ENCODE peak calls at places on chromosome 21, in nine cellular contexts. One of them, this sample, is unnamed. For H3K9me3 and H3K4me1, the result is how much of the 10 kb centered on the place peaks cover.

GRCh38 chr21:40208960-40209359 is 341.7 kb downstream of the PCP4 start:
- DNase-seq in naive thymus-derived CD4-positive, alpha-beta T cell: no peak
- DNase-seq in keratinocyte: no peak
- DNase-seq in stomach: no peak
- DNase-seq in neural progenitor cell: no peak
- DNase-seq in esophagus muscularis mucosa: no peak
- DNase-seq in small intestine: no peak
- DNase-seq in prostate gland: no peak
- DNase-seq in cardiac muscle cell: no peak
- DNase-seq in this sample: no peak

GRCh38 chr21:10430007-10430406 is 91.4 kb upstream of the TPTE start:
- DNase-seq in naive thymus-derived CD4-positive, alpha-beta T cell: no peak
- DNase-seq in keratinocyte: no peak
- DNase-seq in stomach: no peak
- DNase-seq in neural progenitor cell: no peak
- DNase-seq in esophagus muscularis mucosa: peak
- DNase-seq in small intestine: no peak
- DNase-seq in prostate gland: no peak
- DNase-seq in cardiac muscle cell: no peak
- DNase-seq in this sample: no peak

GRCh38 chr21:39096754-39097153 is 86.5 kb downstream of the PSMG1 start:
- DNase-seq in naive thymus-derived CD4-positive, alpha-beta T cell: no peak
- DNase-seq in keratinocyte: no peak
- DNase-seq in stomach: no peak
- DNase-seq in neural progenitor cell: peak
- DNase-seq in esophagus muscularis mucosa: no peak
- DNase-seq in small intestine: no peak
- DNase-seq in prostate gland: no peak
- DNase-seq in cardiac muscle cell: no peak
- DNase-seq in this sample: no peak

GRCh38 chr21:41345934-41346685 is 15.7 kb upstream of the MX2 start:
- DNase-seq in naive thymus-derived CD4-positive, alpha-beta T cell: no peak
- DNase-seq in keratinocyte: no peak
- DNase-seq in stomach: peak
- DNase-seq in neural progenitor cell: no peak
- DNase-seq in esophagus muscularis mucosa: peak
- DNase-seq in small intestine: no peak
- DNase-seq in prostate gland: peak
- DNase-seq in cardiac muscle cell: no peak
- DNase-seq in this sample: no peak

GRCh38 chr21:14058566-14058965 is 152.2 kb downstream of the LIPI start:
- DNase-seq in naive thymus-derived CD4-positive, alpha-beta T cell: no peak
- DNase-seq in keratinocyte: no peak
- DNase-seq in stomach: no peak
- DNase-seq in neural progenitor cell: no peak
- DNase-seq in esophagus muscularis mucosa: no peak
- DNase-seq in small intestine: no peak
- DNase-seq in prostate gland: no peak
- DNase-seq in cardiac muscle cell: no peak
- DNase-seq in this sample: no peak

GRCh38 chr21:39340687-39341086 is 8.2 kb downstream of the HMGN1 start:
- DNase-seq in naive thymus-derived CD4-positive, alpha-beta T cell: no peak
- DNase-seq in keratinocyte: no peak
- DNase-seq in stomach: no peak
- DNase-seq in neural progenitor cell: no peak
- DNase-seq in esophagus muscularis mucosa: no peak
- DNase-seq in small intestine: no peak
- DNase-seq in prostate gland: no peak
- DNase-seq in cardiac muscle cell: no peak
- DNase-seq in this sample: no peak

GRCh38 chr21:28936036-28936435 is 56.6 kb downstream of the LTN1 start:
- DNase-seq in naive thymus-derived CD4-positive, alpha-beta T cell: no peak
- DNase-seq in keratinocyte: no peak
- DNase-seq in stomach: no peak
- DNase-seq in neural progenitor cell: no peak
- DNase-seq in esophagus muscularis mucosa: no peak
- DNase-seq in small intestine: no peak
- DNase-seq in prostate gland: no peak
- DNase-seq in cardiac muscle cell: no peak
- DNase-seq in this sample: no peak

GRCh38 chr21:17542371-17542992 is 29.6 kb downstream of the CXADR start:
- DNase-seq in naive thymus-derived CD4-positive, alpha-beta T cell: no peak
- DNase-seq in keratinocyte: no peak
- DNase-seq in stomach: no peak
- DNase-seq in neural progenitor cell: no peak
- DNase-seq in esophagus muscularis mucosa: no peak
- DNase-seq in small intestine: peak
- DNase-seq in prostate gland: no peak
- DNase-seq in cardiac muscle cell: no peak
- DNase-seq in this sample: no peak

GRCh38 chr21:8989261-8989882 is 1532.0 kb upstream of the TPTE start:
- DNase-seq in naive thymus-derived CD4-positive, alpha-beta T cell: no peak
- DNase-seq in keratinocyte: no peak
- DNase-seq in stomach: no peak
- DNase-seq in neural progenitor cell: no peak
- DNase-seq in esophagus muscularis mucosa: peak
- DNase-seq in small intestine: no peak
- DNase-seq in prostate gland: no peak
- DNase-seq in cardiac muscle cell: no peak
- DNase-seq in this sample: no peak

GRCh38 chr21:35410656-35411055 is 361.6 kb upstream of the RUNX1 start:
- DNase-seq in naive thymus-derived CD4-positive, alpha-beta T cell: no peak
- DNase-seq in keratinocyte: no peak
- DNase-seq in stomach: no peak
- DNase-seq in neural progenitor cell: no peak
- DNase-seq in esophagus muscularis mucosa: no peak
- DNase-seq in small intestine: peak
- DNase-seq in prostate gland: no peak
- DNase-seq in cardiac muscle cell: no peak
- DNase-seq in this sample: no peak

GRCh38 chr21:35410123-35410522 is 361.0 kb upstream of the RUNX1 start:
- DNase-seq in naive thymus-derived CD4-positive, alpha-beta T cell: no peak
- DNase-seq in keratinocyte: no peak
- DNase-seq in stomach: no peak
- DNase-seq in neural progenitor cell: no peak
- DNase-seq in esophagus muscularis mucosa: no peak
- DNase-seq in small intestine: no peak
- DNase-seq in prostate gland: no peak
- DNase-seq in cardiac muscle cell: no peak
- DNase-seq in this sample: no peak

GRCh38 chr21:35406600-35406999 is 357.5 kb upstream of the RUNX1 start:
- DNase-seq in naive thymus-derived CD4-positive, alpha-beta T cell: no peak
- DNase-seq in keratinocyte: no peak
- DNase-seq in stomach: no peak
- DNase-seq in neural progenitor cell: no peak
- DNase-seq in esophagus muscularis mucosa: no peak
- DNase-seq in small intestine: no peak
- DNase-seq in prostate gland: no peak
- DNase-seq in cardiac muscle cell: peak
- DNase-seq in this sample: no peak

GRCh38 chr21:35411434-35411833 is 362.3 kb upstream of the RUNX1 start:
- DNase-seq in naive thymus-derived CD4-positive, alpha-beta T cell: no peak
- DNase-seq in keratinocyte: no peak
- DNase-seq in stomach: no peak
- DNase-seq in neural progenitor cell: no peak
- DNase-seq in esophagus muscularis mucosa: no peak
- DNase-seq in small intestine: no peak
- DNase-seq in prostate gland: no peak
- DNase-seq in cardiac muscle cell: no peak
- DNase-seq in this sample: no peak

DNA sequence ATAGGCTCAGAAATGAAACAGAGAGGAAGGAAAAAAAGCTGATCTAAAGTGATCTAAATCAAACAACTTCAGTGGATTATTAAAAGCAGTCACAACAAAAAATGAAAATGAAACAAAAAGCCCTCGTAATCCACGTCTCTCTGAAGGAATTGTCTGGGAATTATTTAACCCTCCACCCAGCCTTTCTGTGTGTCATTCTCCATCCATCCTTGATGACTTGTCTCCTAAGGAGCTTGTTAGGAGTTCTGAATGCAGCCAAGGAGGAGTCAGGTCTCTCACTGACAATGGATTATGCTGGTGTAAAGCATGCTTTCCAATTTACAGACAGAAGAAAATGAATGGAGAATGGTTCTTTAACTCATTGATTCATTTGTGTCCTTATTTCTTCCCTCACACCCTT is 359.3 kb upstream of the RUNX1 start:
- DNase-seq in naive thymus-derived CD4-positive, alpha-beta T cell: no peak
- DNase-seq in keratinocyte: no peak
- DNase-seq in stomach: no peak
- DNase-seq in neural progenitor cell: peak
- DNase-seq in esophagus muscularis mucosa: no peak
- DNase-seq in small intestine: peak
- DNase-seq in prostate gland: no peak
- DNase-seq in cardiac muscle cell: no peak
- DNase-seq in this sample: no peak
- H3K9me3 ChIP-seq in naive thymus-derived CD4-positive, alpha-beta T cell: under half
- H3K9me3 ChIP-seq in keratinocyte: under half
- H3K9me3 ChIP-seq in stomach: under half
- H3K9me3 ChIP-seq in neural progenitor cell: under half
- H3K9me3 ChIP-seq in esophagus muscularis mucosa: under half
- H3K9me3 ChIP-seq in small intestine: under half
- H3K9me3 ChIP-seq in prostate gland: under half
- H3K9me3 ChIP-seq in cardiac muscle cell: under half
- H3K9me3 ChIP-seq in this sample: under half

GRCh38 chr21:34213959-34214358 is 140.6 kb downstream of the MRPS6 start:
- DNase-seq in naive thymus-derived CD4-positive, alpha-beta T cell: no peak
- DNase-seq in keratinocyte: no peak
- DNase-seq in stomach: no peak
- DNase-seq in neural progenitor cell: no peak
- DNase-seq in esophagus muscularis mucosa: no peak
- DNase-seq in small intestine: no peak
- DNase-seq in prostate gland: no peak
- DNase-seq in cardiac muscle cell: no peak
- DNase-seq in this sample: no peak

GRCh38 chr21:34220556-34221195 is 143.1 kb upstream of the KCNE2 start:
- DNase-seq in naive thymus-derived CD4-positive, alpha-beta T cell: no peak
- DNase-seq in keratinocyte: no peak
- DNase-seq in stomach: no peak
- DNase-seq in neural progenitor cell: no peak
- DNase-seq in esophagus muscularis mucosa: peak
- DNase-seq in small intestine: no peak
- DNase-seq in prostate gland: no peak
- DNase-seq in cardiac muscle cell: no peak
- DNase-seq in this sample: no peak

GRCh38 chr21:34221331-34222030 is 142.3 kb upstream of the KCNE2 start:
- DNase-seq in naive thymus-derived CD4-positive, alpha-beta T cell: no peak
- DNase-seq in keratinocyte: no peak
- DNase-seq in stomach: no peak
- DNase-seq in neural progenitor cell: no peak
- DNase-seq in esophagus muscularis mucosa: no peak
- DNase-seq in small intestine: no peak
- DNase-seq in prostate gland: no peak
- DNase-seq in cardiac muscle cell: no peak
- DNase-seq in this sample: no peak

GRCh38 chr21:34219334-34220020 is 144.3 kb upstream of the KCNE2 start:
- DNase-seq in naive thymus-derived CD4-positive, alpha-beta T cell: no peak
- DNase-seq in keratinocyte: no peak
- DNase-seq in stomach: no peak
- DNase-seq in neural progenitor cell: no peak
- DNase-seq in esophagus muscularis mucosa: peak
- DNase-seq in small intestine: no peak
- DNase-seq in prostate gland: no peak
- DNase-seq in cardiac muscle cell: no peak
- DNase-seq in this sample: no peak

DNA sequence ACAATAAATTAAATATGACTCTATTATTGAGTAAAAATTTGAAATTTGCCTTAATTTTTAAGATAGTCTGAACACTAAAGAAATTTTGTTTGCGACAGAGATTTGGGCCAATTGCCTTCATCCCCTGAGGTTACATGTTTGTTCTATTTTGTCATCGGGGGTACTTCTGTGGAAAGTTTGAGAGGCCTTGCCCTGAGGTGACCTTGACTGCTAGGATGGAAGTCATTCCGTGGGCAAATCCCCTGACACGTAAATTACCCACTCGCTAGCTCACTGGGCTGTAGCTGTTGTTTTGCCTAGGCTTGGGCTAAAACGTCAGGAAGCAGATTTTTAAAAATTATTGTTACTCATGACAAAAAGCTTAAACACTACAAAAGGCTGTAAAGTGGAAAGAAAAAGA is 142.5 kb downstream of the MRPS6 start:
- DNase-seq in naive thymus-derived CD4-positive, alpha-beta T cell: no peak
- DNase-seq in keratinocyte: no peak
- DNase-seq in stomach: no peak
- DNase-seq in neural progenitor cell: no peak
- DNase-seq in esophagus muscularis mucosa: no peak
- DNase-seq in small intestine: no peak
- DNase-seq in prostate gland: no peak
- DNase-seq in cardiac muscle cell: no peak
- DNase-seq in this sample: no peak
- H3K4me1 ChIP-seq in naive thymus-derived CD4-positive, alpha-beta T cell: under half
- H3K4me1 ChIP-seq in keratinocyte: under half
- H3K4me1 ChIP-seq in stomach: under half
- H3K4me1 ChIP-seq in neural progenitor cell: under half
- H3K4me1 ChIP-seq in esophagus muscularis mucosa: under half
- H3K4me1 ChIP-seq in small intestine: under half
- H3K4me1 ChIP-seq in prostate gland: under half
- H3K4me1 ChIP-seq in cardiac muscle cell: under half
- H3K4me1 ChIP-seq in this sample: under half

DNA sequence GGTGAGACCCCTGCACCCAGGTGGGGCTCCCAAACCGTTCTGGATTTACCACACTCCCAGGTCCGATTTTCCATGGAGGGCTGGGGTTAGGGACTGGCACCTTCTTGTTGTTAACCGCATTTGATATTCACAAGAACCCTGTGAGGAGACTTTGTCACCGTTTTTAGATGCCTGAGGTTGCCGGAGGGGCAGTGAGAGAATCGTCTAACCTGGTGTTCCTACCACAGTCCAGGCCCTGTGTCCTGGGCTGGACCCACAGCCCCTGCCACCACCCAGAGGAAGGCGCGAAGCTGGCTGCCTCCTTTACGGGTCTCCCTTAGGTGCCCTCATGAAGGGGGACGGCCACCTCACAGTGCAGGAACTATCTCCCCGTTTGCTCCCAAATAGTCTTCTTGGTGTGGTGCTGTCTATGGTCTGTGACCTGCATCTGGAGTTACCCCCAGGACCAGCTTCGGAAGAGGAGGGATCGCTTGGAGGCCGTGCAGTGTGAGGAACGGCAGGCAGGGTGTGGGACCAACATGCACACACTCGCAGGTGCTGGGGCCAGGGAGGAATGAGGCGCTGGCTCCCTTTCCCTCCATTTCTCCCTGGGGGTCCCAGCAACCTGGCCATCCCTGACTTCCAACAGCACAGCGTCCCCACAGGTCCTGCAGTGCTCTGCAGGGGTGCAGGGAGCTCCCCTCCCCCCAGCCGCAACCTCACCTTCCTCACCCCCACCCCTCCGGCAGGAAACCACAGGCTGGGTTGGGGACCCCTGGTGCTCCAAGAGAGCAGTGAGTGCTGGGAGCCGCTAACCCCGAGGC is 7.0 kb downstream of the SIM2 start:
- DNase-seq in naive thymus-derived CD4-positive, alpha-beta T cell: no peak
- DNase-seq in keratinocyte: no peak
- DNase-seq in stomach: no peak
- DNase-seq in neural progenitor cell: peak
- DNase-seq in esophagus muscularis mucosa: no peak
- DNase-seq in small intestine: no peak
- DNase-seq in prostate gland: no peak
- DNase-seq in cardiac muscle cell: no peak
- DNase-seq in this sample: no peak
- H3K27ac ChIP-seq in naive thymus-derived CD4-positive, alpha-beta T cell: no peak
- H3K27ac ChIP-seq in keratinocyte: no peak
- H3K27ac ChIP-seq in stomach: peak
- H3K27ac ChIP-seq in neural progenitor cell: no peak
- H3K27ac ChIP-seq in esophagus muscularis mucosa: no peak
- H3K27ac ChIP-seq in small intestine: no peak
- H3K27ac ChIP-seq in prostate gland: no peak
- H3K27ac ChIP-seq in cardiac muscle cell: no peak
- H3K27ac ChIP-seq in this sample: no peak

GRCh38 chr21:32252136-32252535 is 26.7 kb downstream of the MIS18A start:
- DNase-seq in naive thymus-derived CD4-positive, alpha-beta T cell: no peak
- DNase-seq in keratinocyte: no peak
- DNase-seq in stomach: no peak
- DNase-seq in neural progenitor cell: no peak
- DNase-seq in esophagus muscularis mucosa: no peak
- DNase-seq in small intestine: no peak
- DNase-seq in prostate gland: no peak
- DNase-seq in cardiac muscle cell: no peak
- DNase-seq in this sample: no peak
- H3K9me3 ChIP-seq in naive thymus-derived CD4-positive, alpha-beta T cell: under half
- H3K9me3 ChIP-seq in keratinocyte: under half
- H3K9me3 ChIP-seq in stomach: under half
- H3K9me3 ChIP-seq in neural progenitor cell: under half
- H3K9me3 ChIP-seq in esophagus muscularis mucosa: under half
- H3K9me3 ChIP-seq in small intestine: under half
- H3K9me3 ChIP-seq in prostate gland: under half
- H3K9me3 ChIP-seq in cardiac muscle cell: under half
- H3K9me3 ChIP-seq in this sample: under half

This sample was measured in CD8-positive, alpha-beta memory T cell.